ENCODE peak calls at places on chromosomes 11 and 22, in five cellular contexts. I, L, D, W and Z are unnamed samples.
A peak's percentile ranks its signal among the peaks of the same experiment; 100 is the strongest.

GRCh38 chr11:94700631-94701030 is 67.5 kb upstream of the AMOTL1 start:
- DNase-seq in I (no peak), L (no peak), D (no peak), W (no peak), Z (no peak)

GRCh38 chr11:35911013-35911412 is 32.8 kb upstream of the LDLRAD3 start:
- DNase-seq in I (peak; percentile 64), L (no peak), D (no peak), W (no peak), Z (no peak)

GRCh38 chr11:37353192-37353591 is 755.2 kb upstream of the RAG2 start:
- DNase-seq in I (no peak), L (no peak), D (no peak), W (no peak), Z (no peak)

GRCh38 chr11:7600205-7600775 is 73.0 kb downstream of the CYB5R2 start:
- DNase-seq in I (no peak), L (no peak), D (peak; percentile 38), W (no peak), Z (peak; percentile 85)

GRCh38 chr11:115887727-115888126 is 383.5 kb upstream of the CADM1 start:
- DNase-seq in I (no peak), L (no peak), D (no peak), W (no peak), Z (no peak)

GRCh38 chr22:40757071-40757470 is 62.1 kb downstream of the SLC25A17 start:
- DNase-seq in I (no peak), L (no peak), D (no peak), W (no peak), Z (no peak)

GRCh38 chr22:45910928-45911467 is 66.0 kb downstream of the WNT7B start:
- DNase-seq in I (no peak), L (no peak), D (no peak), W (no peak), Z (no peak)

GRCh38 chr22:42064629-42065028 is 6.0 kb downstream of the NAGA start:
- DNase-seq in I (peak; percentile 34), L (no peak), D (no peak), W (no peak), Z (no peak)

GRCh38 chr11:128632151-128632791 is 44.9 kb upstream of the ETS1 start:
- DNase-seq in I (no peak), L (no peak), D (peak; percentile 63), W (no peak), Z (no peak)

GRCh38 chr11:112279901-112280267 is 19.2 kb upstream of the PLET1 start:
- DNase-seq in I (peak; percentile 48), L (peak; percentile 81), D (peak; percentile 69), W (no peak), Z (peak; percentile 86)

GRCh38 chr11:22626573-22627239 is 1.1 kb upstream of the FANCF start:
- DNase-seq in I (no peak), L (no peak), D (no peak), W (no peak), Z (no peak)

GRCh38 chr11:16820324-16821092 is 82.1 kb downstream of the C11orf58 start:
- DNase-seq in I (peak; percentile 78), L (peak; percentile 34), D (peak; percentile 80), W (peak; percentile 70), Z (peak; percentile 86)

GRCh38 chr22:20677684-20678242 is 96.2 kb upstream of the SERPIND1 start:
- DNase-seq in I (no peak), L (no peak), D (no peak), W (no peak), Z (no peak)

GRCh38 chr22:29343313-29343805 is 27.9 kb upstream of the RASL10A start:
- DNase-seq in I (peak; percentile 37), L (no peak), D (no peak), W (no peak), Z (peak; percentile 68)

GRCh38 chr11:93700830-93701229 is 39.3 kb downstream of the CEP295 start:
- DNase-seq in I (no peak), L (no peak), D (peak; percentile 17), W (no peak), Z (no peak)

GRCh38 chr11:109197656-109198055 is 224.3 kb upstream of the C11orf87 start:
- DNase-seq in I (no peak), L (no peak), D (no peak), W (no peak), Z (no peak)